ENCODE peak calls at places on chromosomes 7 and 10, in eight cellular contexts. D is choroid plexus epithelial cell, F is HFF-Myc, P is AG09309, X is BE2C, B is cardiac muscle cell, Y is NB4, Q is upper lobe of left lung. C is an unnamed sample.
A peak's percentile ranks its signal among the peaks of the same experiment; 100 is the strongest.

GRCh38 chr7:39421251-39421650 is 145.0 kb upstream of the YAE1 start:
- DNase-seq in Q (no peak), F (no peak), Y (no peak), B (no peak), P (no peak), X (no peak), D (no peak), C (no peak)

GRCh38 chr7:28228386-28228785 is 47.8 kb upstream of the JAZF1 start:
- DNase-seq in X (no peak), B (peak; percentile 7), F (no peak), Q (no peak), D (peak; percentile 5), Y (no peak), P (no peak), C (peak; percentile 14)

GRCh38 chr7:69373171-69374035 is 224.9 kb upstream of the AUTS2 start:
- DNase-seq in Y (peak; percentile 82), F (no peak), X (no peak), D (peak; percentile 33), P (peak; percentile 66), Q (no peak), B (peak; percentile 59), C (no peak)

GRCh38 chr7:128163473-128163872 is 77.6 kb upstream of the LEP start:
- DNase-seq in B (no peak), X (no peak), D (no peak), F (no peak), Q (peak; percentile 14), Y (no peak), P (no peak), C (no peak)

GRCh38 chr10:99733366-99733765 is 1.3 kb downstream of the CUTC start:
- DNase-seq in D (no peak), P (no peak), Y (peak; percentile 20), X (no peak), B (no peak), F (no peak), Q (peak; percentile 45), C (no peak)

GRCh38 chr7:140649566-140650205 is 9.1 kb upstream of the DENND2A start:
- DNase-seq in D (peak; percentile 73), F (no peak), B (no peak), Y (peak; percentile 56), Q (no peak), P (no peak), X (no peak), C (no peak)

GRCh38 chr7:76354981-76355730 is 3.6 kb downstream of the YWHAG start:
- DNase-seq in B (no peak), F (no peak), Q (no peak), P (no peak), D (no peak), Y (no peak), X (no peak), C (no peak)

GRCh38 chr7:30163231-30163894 is 28.6 kb downstream of the MTURN start:
- DNase-seq in Y (peak; percentile 86), D (peak; percentile 5), P (no peak), Q (peak; percentile 51), B (no peak), X (no peak), F (no peak), C (no peak)

GRCh38 chr10:118047363-118047719 is 600 bp upstream of the RAB11FIP2 start:
- DNase-seq in B (no peak), Q (no peak), P (no peak), F (no peak), D (no peak), Y (no peak), X (no peak), C (no peak)

GRCh38 chr7:147525295-147525694 is 1065.3 kb upstream of the C7orf33 start:
- DNase-seq in X (no peak), Q (no peak), B (no peak), D (no peak), F (no peak), P (no peak), Y (no peak), C (no peak)

GRCh38 chr7:114414151-114415053 is at the start of gene FOXP2:
- DNase-seq in F (no peak), Y (no peak), Q (no peak), P (no peak), X (no peak), B (peak; percentile 46), D (peak; percentile 31), C (peak; percentile 37)

GRCh38 chr7:81285142-81285871 is 366.5 kb upstream of the SEMA3C start:
- DNase-seq in F (peak; percentile 53), Y (no peak), P (peak; percentile 71), X (no peak), B (peak; percentile 70), Q (no peak), D (peak; percentile 89), C (peak; percentile 60)

GRCh38 chr10:34415039-34415438 is 400.1 kb downstream of the PARD3 start:
- DNase-seq in Q (no peak), B (no peak), X (no peak), F (no peak), P (no peak), Y (no peak), D (no peak), C (no peak)

GRCh38 chr10:34413214-34413613 is 401.9 kb downstream of the PARD3 start:
- DNase-seq in Q (no peak), Y (no peak), X (no peak), B (no peak), F (no peak), P (no peak), D (no peak), C (no peak)

DNA sequence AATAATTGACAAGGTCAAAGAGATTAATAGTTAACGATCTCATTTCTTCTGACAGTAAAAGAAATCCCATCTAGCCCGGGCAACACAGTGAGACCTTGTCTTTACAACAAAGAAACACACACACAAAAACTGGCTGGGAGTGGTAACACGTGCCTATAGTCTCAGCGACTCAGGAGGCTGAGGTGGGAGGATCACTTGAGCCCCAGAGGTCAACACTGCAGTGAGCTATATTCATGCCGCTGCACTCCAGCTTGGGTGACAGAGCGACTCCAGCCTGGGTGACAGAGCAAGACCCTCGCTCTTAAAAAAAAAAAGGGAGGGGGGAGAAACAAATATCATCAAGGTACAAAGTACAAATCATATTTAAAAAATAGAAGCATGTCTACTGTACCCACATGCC is 401.2 kb downstream of the PARD3 start:
- DNase-seq in Q (no peak), F (no peak), D (no peak), B (no peak), P (no peak), X (no peak), Y (no peak), C (no peak)
- H3K4me3 ChIP-seq in Q (no peak overlapping the region), F (no peak overlapping the region), D (no peak overlapping the region), B (no peak overlapping the region), P (no peak overlapping the region), X (no peak overlapping the region), Y (no peak overlapping the region), C (no peak overlapping the region)

GRCh38 chr10:116269612-116270011 is 3.4 kb downstream of the GFRA1 start:
- DNase-seq in F (no peak), B (no peak), X (no peak), Q (no peak), Y (no peak), P (no peak), D (no peak), C (no peak)

GRCh38 chr10:116274141-116274861 is 1.3 kb upstream of the GFRA1 start:
- DNase-seq in X (no peak), Q (no peak), P (no peak), B (no peak), F (peak; percentile 64), D (no peak), Y (no peak), C (no peak)

GRCh38 chr10:116271593-116272496 is 1.2 kb downstream of the GFRA1 start:
- DNase-seq in Y (no peak), D (no peak), Q (no peak), F (no peak), B (no peak), X (no peak), P (no peak), C (peak; percentile 6)

GRCh38 chr10:116270691-116271592 is 2.1 kb downstream of the GFRA1 start:
- DNase-seq in Y (no peak), X (no peak), P (no peak), B (no peak), F (no peak), Q (no peak), D (no peak), C (no peak)

DNA sequence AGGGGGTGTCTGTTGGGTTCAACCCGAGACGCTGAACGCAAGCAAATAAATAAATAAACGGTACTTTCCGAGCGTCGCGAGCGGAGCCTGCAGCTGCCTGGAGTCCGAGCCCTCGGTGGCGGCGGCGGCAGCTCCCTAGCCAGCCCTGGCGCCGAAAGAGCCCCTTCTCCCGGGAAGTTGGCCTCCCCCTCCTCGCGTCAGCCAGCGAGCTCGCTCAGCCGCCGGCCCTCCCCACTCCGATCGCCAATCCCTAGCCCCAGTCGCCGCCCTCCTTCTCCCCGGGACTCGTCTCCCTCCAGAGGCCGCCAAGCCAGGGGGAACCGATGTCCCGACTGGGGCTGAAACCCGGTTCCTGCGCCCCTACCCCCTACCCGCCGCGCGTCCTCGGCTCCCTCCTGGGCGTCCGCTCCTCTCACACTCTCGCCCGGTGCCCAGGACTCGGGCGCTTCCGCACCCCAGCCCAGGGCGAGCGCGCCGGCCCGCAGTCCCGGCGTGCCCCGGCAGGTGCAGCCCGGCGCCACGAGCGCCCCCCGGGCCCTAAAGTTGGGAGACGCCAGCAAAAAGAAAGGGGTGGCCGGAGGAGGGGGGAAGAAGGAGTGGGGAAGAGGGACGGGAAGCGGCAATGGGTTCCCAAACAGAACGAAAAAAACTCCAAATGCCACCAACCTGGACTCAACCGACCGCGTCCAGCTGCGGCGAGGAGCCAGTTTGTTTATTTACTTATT is at the start of gene GFRA1:
- DNase-seq in F (no peak), D (no peak), B (peak; percentile 12), Y (no peak), P (no peak), Q (no peak), X (no peak), C (peak; percentile 5)
- TF ChIP-seq CTCF in F (no peak), D (no peak), B (no peak), Y (no peak), P (no peak), Q (no peak), X (no peak), C (no peak)

DNA sequence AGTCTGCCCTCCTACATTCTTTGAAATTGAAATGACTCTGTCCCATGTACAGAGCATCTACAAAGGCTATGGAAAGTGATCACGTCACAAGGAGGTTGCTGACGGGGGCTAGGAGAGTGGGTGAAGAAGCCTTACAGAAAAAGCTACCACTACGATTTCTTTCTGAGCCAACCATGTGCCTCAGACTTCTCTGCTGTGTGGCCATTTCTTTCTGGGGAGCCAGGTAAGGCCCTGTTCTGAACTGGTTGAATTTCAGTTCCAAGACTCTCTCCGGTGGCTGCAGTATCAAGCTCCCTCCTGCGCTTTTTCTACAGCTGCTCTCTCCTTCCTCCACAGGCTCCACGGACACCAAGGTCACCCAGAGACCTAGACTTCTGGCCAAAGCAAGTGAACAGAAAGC is 112.5 kb upstream of the PRSS1 start:
- DNase-seq in Y (no peak), B (no peak), P (no peak), F (no peak), D (no peak), Q (no peak), X (no peak), C (no peak)
- H3K4me3 ChIP-seq in Y (no peak overlapping the region), B (no peak overlapping the region), P (no peak overlapping the region), F (no peak overlapping the region), D (no peak overlapping the region), Q (no peak overlapping the region), X (no peak overlapping the region), C (no peak overlapping the region)

DNA sequence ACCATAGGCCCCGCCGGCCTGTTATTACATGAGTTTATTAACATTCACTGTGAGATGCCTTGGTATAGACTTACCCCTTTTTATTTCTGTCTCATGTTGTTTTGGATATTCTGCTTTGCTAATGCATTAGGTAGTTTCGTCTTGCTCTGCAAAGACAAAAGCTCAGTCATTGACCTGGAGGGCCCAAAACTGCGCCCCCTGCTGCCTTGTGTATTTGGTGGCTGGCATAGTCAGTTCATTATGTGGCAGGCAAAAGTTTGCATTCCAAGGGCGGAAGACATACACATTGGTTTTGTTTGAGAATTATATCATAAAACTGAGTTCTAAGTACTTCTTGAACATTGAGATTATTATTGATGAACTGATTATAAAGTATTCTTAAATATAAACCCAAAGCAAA is 372.5 kb downstream of the SDK1 start:
- DNase-seq in D (peak; percentile 33), F (no peak), X (peak; percentile 40), P (no peak), Q (peak; percentile 38), B (peak; percentile 18), Y (peak; percentile 50), C (peak; percentile 14)
- TF ChIP-seq CTCF in D (peak; percentile 59), F (no peak), X (peak; percentile 38), P (no peak), Q (no peak), B (peak; percentile 24), Y (peak; percentile 67), C (peak; percentile 44)

C was measured in cardiac fibroblast.